ENCODE peak calls at places on chromosomes 13 and 19, in five cellular contexts. U is Right ventricle myocardium inferior; Q is lung; I is T-helper 9 cell; L is stimulated activated CD8-positive, alpha-beta memory T cell treated with anti-CD3 and anti-CD28 coated beads, Interleukin-4, amount 100 ng/mL, for 1 hour. Z is an unnamed sample.

GRCh38 chr13:110421696-110422395 is 114.8 kb downstream of the COL4A2 start:
- DNase-seq in L (no peak), I (no peak), U (no peak), Q (no peak), Z (peak; percentile 96)

GRCh38 chr13:89890806-89891205 is 1456.7 kb upstream of the MIR17HG start:
- DNase-seq in U (no peak), Q (no peak), I (no peak), L (no peak), Z (no peak)

GRCh38 chr13:105442941-105443340 is 1092.5 kb downstream of the EFNB2 start:
- DNase-seq in I (no peak), Q (no peak), U (no peak), L (no peak), Z (peak; percentile 99)

GRCh38 chr19:18589380-18590272 is 1.0 kb downstream of the REX1BD start:
- DNase-seq in I (peak; percentile 64), L (no peak), Q (peak; percentile 55), U (peak; percentile 87), Z (peak; percentile 47)

GRCh38 chr13:37453246-37453645 is 145.3 kb downstream of the POSTN start:
- DNase-seq in I (no peak), L (no peak), Q (no peak), U (no peak), Z (no peak)

GRCh38 chr13:106232680-106233079 is 302.8 kb downstream of the EFNB2 start:
- DNase-seq in U (no peak), L (no peak), Q (no peak), I (no peak), Z (no peak)

GRCh38 chr19:9070066-9070465 is 16.8 kb upstream of the OR1M1 start:
- DNase-seq in I (no peak), Q (no peak), L (no peak), U (no peak), Z (no peak)

GRCh38 chr13:99278199-99278598 is 20.0 kb upstream of the GPR18 start:
- DNase-seq in U (no peak), I (no peak), L (no peak), Q (no peak), Z (no peak)

GRCh38 chr19:10690351-10690781 is 10.9 kb upstream of the QTRT1 start:
- DNase-seq in U (peak; percentile 13), L (no peak), Q (no peak), I (no peak), Z (no peak)

GRCh38 chr13:31749929-31750328 is 10.6 kb downstream of the RXFP2 start:
- DNase-seq in I (no peak), Q (no peak), U (no peak), L (no peak), Z (peak; percentile 90)

GRCh38 chr13:110209950-110210603 is 96.9 kb downstream of the COL4A1 start:
- DNase-seq in Q (no peak), L (no peak), I (no peak), U (no peak), Z (no peak)

GRCh38 chr13:42041684-42042035 is 6.8 kb upstream of the DGKH start:
- DNase-seq in Q (peak; percentile 62), U (peak; percentile 78), I (no peak), L (no peak), Z (peak; percentile 74)

GRCh38 chr19:38842439-38843174 is 7.2 kb downstream of the HNRNPL start:
- DNase-seq in L (no peak), U (no peak), Q (no peak), I (peak; percentile 44), Z (no peak)

GRCh38 chr19:14786421-14786851 is 8.1 kb upstream of the ADGRE2 start:
- DNase-seq in Q (no peak), L (no peak), U (peak; percentile 81), I (no peak), Z (no peak)

GRCh38 chr19:49524812-49525455 is 2.9 kb upstream of the RCN3 start:
- DNase-seq in I (no peak), Q (no peak), L (no peak), U (no peak), Z (no peak)

GRCh38 chr13:114118763-114119123 is 13.7 kb downstream of the RASA3 start:
- DNase-seq in I (no peak), U (peak; percentile 37), L (no peak), Q (no peak), Z (peak; percentile 71)

GRCh38 chr13:50403311-50403710 is 388.1 kb downstream of the KCNRG start:
- DNase-seq in U (no peak), L (no peak), Q (peak; percentile 46), I (no peak), Z (no peak)

GRCh38 chr19:3576696-3577443 is 4.1 kb downstream of the HMG20B start:
- DNase-seq in Q (no peak), L (no peak), U (peak; percentile 82), I (no peak), Z (peak; percentile 67)

GRCh38 chr13:52615134-52615801 is 27.0 kb upstream of the HNRNPA1L2 start:
- DNase-seq in L (no peak), U (no peak), I (no peak), Q (no peak), Z (no peak)

GRCh38 chr19:43784251-43784980 is 3.6 kb upstream of the KCNN4 start:
- DNase-seq in I (peak; percentile 35), L (no peak), U (no peak), Q (no peak), Z (peak; percentile 86)

GRCh38 chr19:572891-573825 is 762 bp downstream of the BSG start:
- DNase-seq in Q (peak; percentile 52), U (peak; percentile 67), L (no peak), I (no peak), Z (peak; percentile 60)

GRCh38 chr19:57350877-57351805 is at the start of gene ZNF304:
- DNase-seq in L (peak; percentile 50), U (peak; percentile 95), I (peak; percentile 56), Q (peak; percentile 93), Z (peak; percentile 96)

GRCh38 chr13:62046512-62046911 is 630.9 kb upstream of the PCDH20 start:
- DNase-seq in I (no peak), U (no peak), Q (no peak), L (no peak), Z (no peak)

GRCh38 chr19:45471866-45472556 is 4.2 kb downstream of the FOSB start:
- DNase-seq in L (no peak), I (no peak), U (no peak), Q (no peak), Z (peak; percentile 8)

GRCh38 chr19:3389446-3389778 is 23.0 kb downstream of the NFIC start:
- DNase-seq in Q (no peak), U (no peak), I (no peak), L (no peak), Z (no peak)

GRCh38 chr19:38844093-38844686 is 5.6 kb downstream of the HNRNPL start:
- DNase-seq in U (no peak), L (no peak), I (no peak), Q (no peak), Z (no peak)

GRCh38 chr19:15285896-15286591 is 46.3 kb downstream of the BRD4 start:
- DNase-seq in Q (no peak), U (no peak), I (no peak), L (no peak), Z (no peak)

GRCh38 chr19:41872384-41872774 is 4.7 kb upstream of the CD79A start:
- DNase-seq in L (no peak), Q (no peak), I (no peak), U (peak; percentile 27), Z (no peak)

GRCh38 chr13:112457081-112457480 is 80.9 kb downstream of the SPACA7 start:
- DNase-seq in U (no peak), Q (no peak), L (no peak), I (no peak), Z (no peak)

GRCh38 chr13:53060840-53061485 is 32.4 kb downstream of the OLFM4 start:
- DNase-seq in U (no peak), Q (no peak), L (no peak), I (no peak), Z (no peak)

GRCh38 chr19:42076375-42076944 is 494 bp downstream of the ZNF574 start:
- DNase-seq in U (no peak), Q (peak; percentile 57), L (no peak), I (peak; percentile 42), Z (no peak)

GRCh38 chr13:36432106-36432544 is at the start of gene CCNA1:
- DNase-seq in L (no peak), I (no peak), Q (peak; percentile 51), U (peak; percentile 64), Z (no peak)

GRCh38 chr13:109955598-109955997 is 169.2 kb upstream of the IRS2 start:
- DNase-seq in I (no peak), L (no peak), Q (no peak), U (no peak), Z (no peak)

GRCh38 chr13:105721056-105721455 is 814.4 kb downstream of the EFNB2 start:
- DNase-seq in U (no peak), I (no peak), L (no peak), Q (no peak), Z (peak; percentile 43)

GRCh38 chr13:105139380-105140285 is 1395.8 kb downstream of the EFNB2 start:
- DNase-seq in L (peak; percentile 15), U (peak; percentile 88), Q (peak; percentile 40), I (peak; percentile 20), Z (peak; percentile 11)

GRCh38 chr13:41588899-41589298 is 131.5 kb downstream of the RGCC start:
- DNase-seq in L (no peak), Q (no peak), I (no peak), U (no peak), Z (peak; percentile 90)

GRCh38 chr13:97254809-97255208 is 32.7 kb downstream of the MBNL2 start:
- DNase-seq in I (no peak), Q (no peak), U (no peak), L (no peak), Z (peak; percentile 81)

GRCh38 chr13:31595568-31595967 is 143.8 kb upstream of the RXFP2 start:
- DNase-seq in I (no peak), Q (no peak), U (no peak), L (no peak), Z (peak; percentile 4)

Z was measured in astrocyte of the spinal cord.